ENCODE peak calls at places on chromosomes 16 and 17, in six cellular contexts. N is AG04450; W is brain microvascular endothelial cell; K is CD4-positive, alpha-beta T cell; G is psoas muscle; X is OCI-LY7. P is an unnamed sample.

GRCh38 chr17:75091855-75092327 is 4.1 kb downstream of the SLC16A5 start:
- DNase-seq in N (no peak), G (no peak), X (no peak), W (no peak), K (no peak), P (no peak)

GRCh38 chr16:1475552-1476114 is 805 bp upstream of the CLCN7 start:
- DNase-seq in W (no peak), K (no peak), X (no peak), N (no peak), G (no peak), P (no peak)

GRCh38 chr17:4301066-4301465 is 37.3 kb upstream of the ANKFY1 start:
- DNase-seq in W (no peak), G (peak; percentile 38), N (no peak), X (no peak), K (no peak), P (no peak)

GRCh38 chr17:82302991-82303943 is 14.1 kb downstream of the CD7 start:
- DNase-seq in W (no peak), X (no peak), G (no peak), N (no peak), K (no peak), P (peak; percentile 90)

GRCh38 chr17:81968850-81969812 is 8.1 kb upstream of the NOTUM start:
- DNase-seq in K (no peak), X (no peak), W (no peak), N (no peak), G (no peak), P (no peak)

GRCh38 chr16:70568601-70569217 is 45.1 kb downstream of the SF3B3 start:
- DNase-seq in W (no peak), K (no peak), X (no peak), N (no peak), G (no peak), P (no peak)

GRCh38 chr16:13793788-13794461 is 126.0 kb upstream of the ERCC4 start:
- DNase-seq in N (no peak), X (no peak), K (no peak), G (no peak), W (no peak), P (no peak)

GRCh38 chr17:39757931-39758873 is 20.5 kb downstream of the GRB7 start:
- DNase-seq in K (peak; percentile 45), G (no peak), X (peak; percentile 57), W (no peak), N (no peak), P (peak; percentile 50)

GRCh38 chr17:231191-231965 is 49.9 kb upstream of the DOC2B start:
- DNase-seq in W (no peak), N (no peak), K (no peak), G (peak; percentile 26), X (peak; percentile 72), P (no peak)

DNA sequence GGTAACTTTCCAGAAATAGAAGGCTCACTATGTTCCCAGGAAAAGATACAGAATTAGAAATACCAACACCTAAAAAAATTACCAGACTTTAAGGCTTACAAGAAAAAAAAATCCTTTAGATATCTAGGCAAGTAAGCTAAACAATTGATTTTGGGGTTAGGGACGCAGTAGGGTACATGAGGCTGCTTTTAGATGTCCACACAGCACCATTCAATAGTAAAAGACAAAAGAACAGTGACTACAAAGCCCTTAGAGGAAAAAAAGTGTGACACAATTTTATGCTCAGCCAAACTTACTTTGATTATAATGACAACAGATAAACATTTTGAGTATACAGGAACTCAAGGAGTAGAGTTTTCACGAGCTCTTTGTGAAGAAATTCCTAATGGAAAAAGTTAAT is 29.9 kb downstream of the METTL16 start:
- DNase-seq in K (no peak), X (no peak), G (no peak), N (no peak), W (no peak), P (no peak)
- H3K27ac ChIP-seq in K (peak overlapping the region; percentile 8), X (no peak overlapping the region), G (no peak overlapping the region), N (no peak overlapping the region), W (no peak overlapping the region), P (peak overlapping the region; percentile 66)

GRCh38 chr16:23310217-23310616 is 8.1 kb downstream of the SCNN1B start:
- DNase-seq in X (no peak), G (no peak), K (no peak), N (no peak), W (no peak), P (no peak)
- TF ChIP-seq CTCF in X (no peak), G (no peak), K (no peak), N (no peak), W (no peak), P (no peak)

DNA sequence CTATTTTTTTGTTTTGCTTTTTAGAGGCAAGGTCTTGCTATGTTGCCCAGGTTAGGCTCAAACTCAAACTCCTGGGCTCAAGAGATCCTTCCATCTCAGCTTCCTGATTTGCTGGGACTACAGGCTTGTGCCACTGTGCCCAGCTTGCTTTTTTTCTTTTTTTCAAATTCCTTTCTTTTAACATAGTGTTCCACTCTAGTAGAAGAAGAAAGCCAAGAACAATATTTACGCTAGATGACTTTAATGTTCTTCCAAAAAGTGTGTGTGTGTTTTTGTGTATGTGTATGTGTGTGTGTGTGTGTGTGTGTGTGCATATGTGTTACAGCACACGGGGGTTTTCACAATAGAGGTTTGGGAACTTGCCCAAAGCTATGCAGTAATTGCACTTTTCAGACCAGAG is 10.7 kb upstream of the UMOD start:
- DNase-seq in W (no peak), N (no peak), K (no peak), X (no peak), G (no peak), P (no peak)
- H3K27ac ChIP-seq in W (no peak overlapping the region), N (no peak overlapping the region), K (no peak overlapping the region), X (no peak overlapping the region), G (no peak overlapping the region), P (no peak overlapping the region)

GRCh38 chr16:10981697-10982216 is 37.4 kb downstream of the CLEC16A start:
- DNase-seq in X (peak; percentile 81), W (no peak), N (no peak), G (no peak), K (peak; percentile 29), P (peak; percentile 72)
- TF ChIP-seq CTCF in X (peak; percentile 94), W (peak; percentile 53), N (peak; percentile 37), G (peak; percentile 13), K (no peak), P (peak; percentile 74)

GRCh38 chr17:58531122-58531521 is 16.7 kb upstream of the MTMR4 start:
- DNase-seq in W (no peak), K (no peak), X (no peak), N (no peak), G (no peak), P (no peak)

GRCh38 chr17:58532555-58532951 is 18.1 kb upstream of the MTMR4 start:
- DNase-seq in N (no peak), K (no peak), G (no peak), X (no peak), W (no peak), P (no peak)

GRCh38 chr17:58529275-58529674 is 14.8 kb upstream of the MTMR4 start:
- DNase-seq in W (no peak), K (no peak), X (no peak), G (no peak), N (no peak), P (no peak)

GRCh38 chr17:58531661-58532554 is 17.5 kb upstream of the MTMR4 start:
- DNase-seq in W (no peak), X (peak; percentile 27), G (peak; percentile 74), N (no peak), K (peak; percentile 62), P (no peak)

DNA sequence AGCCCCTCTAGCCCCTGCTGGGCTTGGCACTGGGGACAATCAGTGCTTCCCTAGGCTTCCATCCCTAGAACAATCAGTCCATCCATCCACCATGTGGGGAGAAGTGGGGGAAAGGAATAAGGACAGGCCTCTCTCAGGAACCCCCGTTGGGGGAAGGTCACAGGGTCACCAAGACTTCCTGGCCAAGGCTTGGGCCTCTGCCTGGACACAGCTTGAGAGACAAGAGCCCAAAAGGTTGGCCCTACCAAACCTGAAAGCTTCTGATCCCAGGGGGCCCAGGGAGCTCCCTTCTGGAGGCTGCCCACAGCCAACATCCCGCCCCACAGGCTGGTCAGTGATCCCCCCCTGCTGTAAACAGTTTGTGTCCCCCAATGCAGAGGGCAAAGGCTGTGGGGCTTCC is 16.2 kb upstream of the MTMR4 start:
- DNase-seq in K (no peak), W (no peak), N (no peak), G (no peak), X (no peak), P (no peak)
- H3K27ac ChIP-seq in K (no peak overlapping the region), W (no peak overlapping the region), N (no peak overlapping the region), G (no peak overlapping the region), X (no peak overlapping the region), P (no peak overlapping the region)

GRCh38 chr16:56233795-56234566 is 42.7 kb downstream of the GNAO1 start:
- DNase-seq in W (no peak), G (no peak), N (no peak), X (no peak), K (no peak), P (no peak)
- TF ChIP-seq CTCF in W (no peak), G (no peak), N (no peak), X (no peak), K (no peak), P (no peak)

GRCh38 chr16:46789075-46789474 is 40.9 kb upstream of the MYLK3 start:
- DNase-seq in W (no peak), X (no peak), G (no peak), N (no peak), K (no peak), P (no peak)
- H3K27ac ChIP-seq in W (no peak overlapping the region), X (peak overlapping the region; percentile 81), G (no peak overlapping the region), N (no peak overlapping the region), K (no peak overlapping the region), P (no peak overlapping the region)

GRCh38 chr17:76542566-76542971 is 2.7 kb downstream of the PRCD start:
- DNase-seq in W (no peak), N (no peak), K (no peak), X (no peak), G (no peak), P (no peak)

GRCh38 chr17:76539631-76540271 is at the start of gene PRCD:
- DNase-seq in N (no peak), X (peak; percentile 30), K (no peak), W (no peak), G (no peak), P (no peak)

GRCh38 chr17:76541739-76542450 is 2.1 kb downstream of the PRCD start:
- DNase-seq in N (no peak), X (no peak), K (no peak), G (no peak), W (no peak), P (no peak)

GRCh38 chr17:76538941-76539340 is 903 bp upstream of the PRCD start:
- DNase-seq in G (no peak), W (no peak), K (no peak), N (no peak), X (no peak), P (no peak)

DNA sequence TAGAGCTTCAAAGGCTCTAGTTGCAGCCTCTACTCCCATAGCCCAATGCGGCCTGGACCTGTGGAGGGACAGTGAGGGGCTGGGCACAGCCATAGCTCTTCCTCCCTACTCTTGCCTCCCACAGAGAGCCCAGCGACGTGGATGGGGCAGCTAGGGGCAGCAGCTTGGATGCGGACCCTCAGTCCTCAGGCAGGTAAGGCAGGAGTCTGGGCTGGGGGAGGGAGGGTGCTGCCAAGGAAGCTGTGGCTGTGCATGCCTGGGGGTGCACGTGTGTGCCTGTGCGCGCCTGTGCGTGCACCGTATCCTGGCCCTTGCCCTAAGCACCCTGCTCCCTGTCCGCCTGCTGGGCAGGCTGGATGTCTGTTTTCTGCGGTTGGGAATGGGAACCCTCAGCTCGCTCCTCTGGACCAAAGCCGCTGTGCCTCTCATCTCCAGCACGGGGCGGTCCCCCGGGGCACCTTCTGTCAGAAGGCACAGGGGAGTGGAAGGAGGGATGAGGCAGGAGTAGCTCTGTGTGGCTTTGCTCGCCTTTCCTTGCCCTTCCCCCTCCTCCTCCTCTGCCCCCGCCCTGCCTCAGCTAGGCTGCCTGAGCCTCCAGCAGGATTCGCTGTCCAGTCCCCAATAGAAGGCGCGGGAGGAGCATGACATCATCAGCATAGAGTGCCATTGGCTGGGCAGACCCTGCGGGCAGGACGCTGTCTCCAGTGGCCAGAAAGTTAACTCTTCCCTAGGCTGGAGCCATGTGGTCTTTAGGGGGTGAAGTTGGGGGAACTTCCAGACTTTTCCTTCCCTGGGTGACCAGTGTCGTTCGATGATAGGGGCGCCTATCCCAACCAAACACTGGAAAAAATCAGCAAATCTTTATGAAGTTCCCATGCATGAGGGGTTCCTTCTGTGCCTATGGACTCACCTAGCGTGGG is 797 bp downstream of the PRCD start:
- DNase-seq in X (peak; percentile 75), K (no peak), W (peak; percentile 97), G (peak; percentile 96), N (peak; percentile 87), P (peak; percentile 32)
- TF ChIP-seq CTCF in X (no peak), K (no peak), W (peak; percentile 51), G (peak; percentile 14), N (no peak), P (no peak)